ENCODE peak calls at places on chromosomes 12 and 14, in nine cellular contexts. One of them, this sample, is unnamed.

GRCh38 chr14:90661881-90662280 is 154.3 kb downstream of the TTC7B start:
- DNase-seq in ureter: no peak
- DNase-seq in Calu3: no peak
- DNase-seq in HuH-7: no peak
- DNase-seq in nephron progenitor cell: no peak
- DNase-seq in stimulated activated CD4-positive, alpha-beta T cell treated with anti-CD3 and anti-CD28 coated beads, TNF-alpha, amount 100 ng/mL, for 48 hours: no peak
- DNase-seq in HTR-8/SVneo: no peak
- DNase-seq in suprapubic skin: no peak
- DNase-seq in NCI-H2081 treated with DMSO at 0.1 percent for 48 hours: no peak
- DNase-seq in this sample: no peak

GRCh38 chr12:75944097-75944904 is 87.3 kb downstream of the PHLDA1 start:
- DNase-seq in nephron progenitor cell: no peak
- DNase-seq in NCI-H2081 treated with DMSO at 0.1 percent for 48 hours: no peak
- DNase-seq in HuH-7: no peak
- DNase-seq in stimulated activated CD4-positive, alpha-beta T cell treated with anti-CD3 and anti-CD28 coated beads, TNF-alpha, amount 100 ng/mL, for 48 hours: peak
- DNase-seq in suprapubic skin: no peak
- DNase-seq in HTR-8/SVneo: peak
- DNase-seq in Calu3: peak
- DNase-seq in ureter: no peak
- DNase-seq in this sample: no peak

GRCh38 chr12:7108042-7108927 is 729 bp downstream of the C1RL start:
- DNase-seq in HuH-7: peak
- DNase-seq in nephron progenitor cell: peak
- DNase-seq in stimulated activated CD4-positive, alpha-beta T cell treated with anti-CD3 and anti-CD28 coated beads, TNF-alpha, amount 100 ng/mL, for 48 hours: peak
- DNase-seq in ureter: peak
- DNase-seq in suprapubic skin: peak
- DNase-seq in Calu3: peak
- DNase-seq in NCI-H2081 treated with DMSO at 0.1 percent for 48 hours: no peak
- DNase-seq in HTR-8/SVneo: peak
- DNase-seq in this sample: peak

GRCh38 chr14:52063107-52063506 is 5.8 kb downstream of the NID2 start:
- DNase-seq in HuH-7: no peak
- DNase-seq in HTR-8/SVneo: no peak
- DNase-seq in NCI-H2081 treated with DMSO at 0.1 percent for 48 hours: no peak
- DNase-seq in Calu3: no peak
- DNase-seq in ureter: no peak
- DNase-seq in nephron progenitor cell: no peak
- DNase-seq in stimulated activated CD4-positive, alpha-beta T cell treated with anti-CD3 and anti-CD28 coated beads, TNF-alpha, amount 100 ng/mL, for 48 hours: no peak
- DNase-seq in suprapubic skin: no peak
- DNase-seq in this sample: no peak

GRCh38 chr12:88570103-88570502 is 10.2 kb downstream of the KITLG start:
- DNase-seq in ureter: no peak
- DNase-seq in HuH-7: no peak
- DNase-seq in stimulated activated CD4-positive, alpha-beta T cell treated with anti-CD3 and anti-CD28 coated beads, TNF-alpha, amount 100 ng/mL, for 48 hours: no peak
- DNase-seq in suprapubic skin: peak
- DNase-seq in NCI-H2081 treated with DMSO at 0.1 percent for 48 hours: no peak
- DNase-seq in HTR-8/SVneo: no peak
- DNase-seq in nephron progenitor cell: no peak
- DNase-seq in Calu3: no peak
- DNase-seq in this sample: no peak

GRCh38 chr12:29700761-29701481 is 82.8 kb downstream of the TMTC1 start:
- DNase-seq in HuH-7: no peak
- DNase-seq in NCI-H2081 treated with DMSO at 0.1 percent for 48 hours: no peak
- DNase-seq in ureter: no peak
- DNase-seq in stimulated activated CD4-positive, alpha-beta T cell treated with anti-CD3 and anti-CD28 coated beads, TNF-alpha, amount 100 ng/mL, for 48 hours: no peak
- DNase-seq in HTR-8/SVneo: no peak
- DNase-seq in suprapubic skin: no peak
- DNase-seq in nephron progenitor cell: no peak
- DNase-seq in Calu3: no peak
- DNase-seq in this sample: no peak

GRCh38 chr12:117036547-117036946 is 62.7 kb downstream of the TESC start:
- DNase-seq in stimulated activated CD4-positive, alpha-beta T cell treated with anti-CD3 and anti-CD28 coated beads, TNF-alpha, amount 100 ng/mL, for 48 hours: no peak
- DNase-seq in HTR-8/SVneo: no peak
- DNase-seq in ureter: no peak
- DNase-seq in nephron progenitor cell: no peak
- DNase-seq in NCI-H2081 treated with DMSO at 0.1 percent for 48 hours: no peak
- DNase-seq in Calu3: no peak
- DNase-seq in HuH-7: no peak
- DNase-seq in suprapubic skin: peak
- DNase-seq in this sample: peak

GRCh38 chr12:130966443-130967030 is 12.8 kb downstream of the ADGRD1 start:
- DNase-seq in nephron progenitor cell: no peak
- DNase-seq in NCI-H2081 treated with DMSO at 0.1 percent for 48 hours: no peak
- DNase-seq in HuH-7: no peak
- DNase-seq in ureter: peak
- DNase-seq in suprapubic skin: no peak
- DNase-seq in stimulated activated CD4-positive, alpha-beta T cell treated with anti-CD3 and anti-CD28 coated beads, TNF-alpha, amount 100 ng/mL, for 48 hours: no peak
- DNase-seq in HTR-8/SVneo: no peak
- DNase-seq in Calu3: no peak
- DNase-seq in this sample: no peak

GRCh38 chr12:34400986-34401658 is 378.8 kb downstream of the ALG10 start:
- DNase-seq in HuH-7: no peak
- DNase-seq in HTR-8/SVneo: no peak
- DNase-seq in NCI-H2081 treated with DMSO at 0.1 percent for 48 hours: no peak
- DNase-seq in Calu3: no peak
- DNase-seq in stimulated activated CD4-positive, alpha-beta T cell treated with anti-CD3 and anti-CD28 coated beads, TNF-alpha, amount 100 ng/mL, for 48 hours: no peak
- DNase-seq in ureter: peak
- DNase-seq in nephron progenitor cell: no peak
- DNase-seq in suprapubic skin: peak
- DNase-seq in this sample: peak

GRCh38 chr14:92578511-92578910 is 64.9 kb downstream of the RIN3 start:
- DNase-seq in suprapubic skin: no peak
- DNase-seq in NCI-H2081 treated with DMSO at 0.1 percent for 48 hours: no peak
- DNase-seq in ureter: no peak
- DNase-seq in Calu3: no peak
- DNase-seq in HuH-7: no peak
- DNase-seq in HTR-8/SVneo: no peak
- DNase-seq in stimulated activated CD4-positive, alpha-beta T cell treated with anti-CD3 and anti-CD28 coated beads, TNF-alpha, amount 100 ng/mL, for 48 hours: no peak
- DNase-seq in nephron progenitor cell: no peak
- DNase-seq in this sample: no peak

GRCh38 chr14:67532998-67533753 is at the start of gene PLEKHH1:
- DNase-seq in stimulated activated CD4-positive, alpha-beta T cell treated with anti-CD3 and anti-CD28 coated beads, TNF-alpha, amount 100 ng/mL, for 48 hours: peak
- DNase-seq in HuH-7: peak
- DNase-seq in NCI-H2081 treated with DMSO at 0.1 percent for 48 hours: peak
- DNase-seq in suprapubic skin: peak
- DNase-seq in nephron progenitor cell: peak
- DNase-seq in ureter: peak
- DNase-seq in HTR-8/SVneo: peak
- DNase-seq in Calu3: peak
- DNase-seq in this sample: peak

GRCh38 chr12:70895956-70896355 is 24.6 kb downstream of the PTPRR start:
- DNase-seq in NCI-H2081 treated with DMSO at 0.1 percent for 48 hours: no peak
- DNase-seq in stimulated activated CD4-positive, alpha-beta T cell treated with anti-CD3 and anti-CD28 coated beads, TNF-alpha, amount 100 ng/mL, for 48 hours: no peak
- DNase-seq in HuH-7: no peak
- DNase-seq in suprapubic skin: no peak
- DNase-seq in ureter: no peak
- DNase-seq in nephron progenitor cell: no peak
- DNase-seq in Calu3: no peak
- DNase-seq in HTR-8/SVneo: no peak
- DNase-seq in this sample: no peak

GRCh38 chr12:104011265-104011664 is 38.7 kb downstream of the GLT8D2 start:
- DNase-seq in Calu3: peak
- DNase-seq in NCI-H2081 treated with DMSO at 0.1 percent for 48 hours: no peak
- DNase-seq in ureter: no peak
- DNase-seq in stimulated activated CD4-positive, alpha-beta T cell treated with anti-CD3 and anti-CD28 coated beads, TNF-alpha, amount 100 ng/mL, for 48 hours: no peak
- DNase-seq in nephron progenitor cell: no peak
- DNase-seq in HuH-7: no peak
- DNase-seq in suprapubic skin: no peak
- DNase-seq in HTR-8/SVneo: peak
- DNase-seq in this sample: no peak

GRCh38 chr12:21505888-21506287 is 4.3 kb downstream of the GOLT1B start:
- DNase-seq in suprapubic skin: no peak
- DNase-seq in HTR-8/SVneo: no peak
- DNase-seq in stimulated activated CD4-positive, alpha-beta T cell treated with anti-CD3 and anti-CD28 coated beads, TNF-alpha, amount 100 ng/mL, for 48 hours: no peak
- DNase-seq in NCI-H2081 treated with DMSO at 0.1 percent for 48 hours: no peak
- DNase-seq in HuH-7: no peak
- DNase-seq in Calu3: no peak
- DNase-seq in ureter: no peak
- DNase-seq in nephron progenitor cell: no peak
- DNase-seq in this sample: no peak

GRCh38 chr12:111448831-111449790 is 43.4 kb downstream of the SH2B3 start:
- DNase-seq in HTR-8/SVneo: no peak
- DNase-seq in ureter: peak
- DNase-seq in HuH-7: no peak
- DNase-seq in stimulated activated CD4-positive, alpha-beta T cell treated with anti-CD3 and anti-CD28 coated beads, TNF-alpha, amount 100 ng/mL, for 48 hours: no peak
- DNase-seq in suprapubic skin: no peak
- DNase-seq in Calu3: no peak
- DNase-seq in NCI-H2081 treated with DMSO at 0.1 percent for 48 hours: no peak
- DNase-seq in nephron progenitor cell: no peak
- DNase-seq in this sample: peak

GRCh38 chr14:76080009-76080408 is 71.7 kb upstream of the GPATCH2L start:
- DNase-seq in HTR-8/SVneo: no peak
- DNase-seq in ureter: no peak
- DNase-seq in Calu3: no peak
- DNase-seq in NCI-H2081 treated with DMSO at 0.1 percent for 48 hours: no peak
- DNase-seq in HuH-7: no peak
- DNase-seq in stimulated activated CD4-positive, alpha-beta T cell treated with anti-CD3 and anti-CD28 coated beads, TNF-alpha, amount 100 ng/mL, for 48 hours: no peak
- DNase-seq in suprapubic skin: no peak
- DNase-seq in nephron progenitor cell: no peak
- DNase-seq in this sample: no peak

GRCh38 chr12:6872073-6873048 is 742 bp downstream of the SPSB2 start:
- DNase-seq in suprapubic skin: peak
- DNase-seq in NCI-H2081 treated with DMSO at 0.1 percent for 48 hours: no peak
- DNase-seq in HuH-7: peak
- DNase-seq in HTR-8/SVneo: peak
- DNase-seq in stimulated activated CD4-positive, alpha-beta T cell treated with anti-CD3 and anti-CD28 coated beads, TNF-alpha, amount 100 ng/mL, for 48 hours: peak
- DNase-seq in Calu3: peak
- DNase-seq in ureter: peak
- DNase-seq in nephron progenitor cell: peak
- DNase-seq in this sample: peak

GRCh38 chr14:96938946-96939345 is 141.8 kb downstream of the VRK1 start:
- DNase-seq in nephron progenitor cell: peak
- DNase-seq in Calu3: no peak
- DNase-seq in ureter: no peak
- DNase-seq in NCI-H2081 treated with DMSO at 0.1 percent for 48 hours: no peak
- DNase-seq in suprapubic skin: no peak
- DNase-seq in HuH-7: no peak
- DNase-seq in stimulated activated CD4-positive, alpha-beta T cell treated with anti-CD3 and anti-CD28 coated beads, TNF-alpha, amount 100 ng/mL, for 48 hours: no peak
- DNase-seq in HTR-8/SVneo: no peak
- DNase-seq in this sample: peak

GRCh38 chr12:97758102-97758501 is 295.5 kb downstream of the RMST start:
- DNase-seq in ureter: no peak
- DNase-seq in Calu3: no peak
- DNase-seq in suprapubic skin: no peak
- DNase-seq in HuH-7: no peak
- DNase-seq in HTR-8/SVneo: no peak
- DNase-seq in NCI-H2081 treated with DMSO at 0.1 percent for 48 hours: no peak
- DNase-seq in nephron progenitor cell: no peak
- DNase-seq in stimulated activated CD4-positive, alpha-beta T cell treated with anti-CD3 and anti-CD28 coated beads, TNF-alpha, amount 100 ng/mL, for 48 hours: no peak
- DNase-seq in this sample: no peak

GRCh38 chr12:32988982-32989381 is 92.4 kb upstream of the PKP2 start:
- DNase-seq in stimulated activated CD4-positive, alpha-beta T cell treated with anti-CD3 and anti-CD28 coated beads, TNF-alpha, amount 100 ng/mL, for 48 hours: no peak
- DNase-seq in Calu3: no peak
- DNase-seq in suprapubic skin: no peak
- DNase-seq in nephron progenitor cell: no peak
- DNase-seq in NCI-H2081 treated with DMSO at 0.1 percent for 48 hours: no peak
- DNase-seq in ureter: no peak
- DNase-seq in HTR-8/SVneo: no peak
- DNase-seq in HuH-7: no peak
- DNase-seq in this sample: no peak

GRCh38 chr12:110647669-110648068 is 33.7 kb downstream of the TCTN1 start:
- DNase-seq in stimulated activated CD4-positive, alpha-beta T cell treated with anti-CD3 and anti-CD28 coated beads, TNF-alpha, amount 100 ng/mL, for 48 hours: no peak
- DNase-seq in NCI-H2081 treated with DMSO at 0.1 percent for 48 hours: no peak
- DNase-seq in Calu3: no peak
- DNase-seq in suprapubic skin: no peak
- DNase-seq in ureter: no peak
- DNase-seq in HTR-8/SVneo: no peak
- DNase-seq in nephron progenitor cell: no peak
- DNase-seq in HuH-7: no peak
- DNase-seq in this sample: no peak

GRCh38 chr12:25866586-25867378 is 91.7 kb upstream of the RASSF8 start:
- DNase-seq in HuH-7: no peak
- DNase-seq in stimulated activated CD4-positive, alpha-beta T cell treated with anti-CD3 and anti-CD28 coated beads, TNF-alpha, amount 100 ng/mL, for 48 hours: no peak
- DNase-seq in nephron progenitor cell: no peak
- DNase-seq in suprapubic skin: no peak
- DNase-seq in NCI-H2081 treated with DMSO at 0.1 percent for 48 hours: no peak
- DNase-seq in ureter: no peak
- DNase-seq in Calu3: no peak
- DNase-seq in HTR-8/SVneo: peak
- DNase-seq in this sample: no peak

GRCh38 chr14:24995016-24995415 is 54.9 kb downstream of the STXBP6 start:
- DNase-seq in NCI-H2081 treated with DMSO at 0.1 percent for 48 hours: no peak
- DNase-seq in stimulated activated CD4-positive, alpha-beta T cell treated with anti-CD3 and anti-CD28 coated beads, TNF-alpha, amount 100 ng/mL, for 48 hours: no peak
- DNase-seq in Calu3: no peak
- DNase-seq in suprapubic skin: no peak
- DNase-seq in nephron progenitor cell: no peak
- DNase-seq in HTR-8/SVneo: no peak
- DNase-seq in HuH-7: no peak
- DNase-seq in ureter: no peak
- DNase-seq in this sample: no peak

GRCh38 chr12:57147641-57147944 is 174 bp upstream of the LRP1-AS start:
- DNase-seq in HTR-8/SVneo: no peak
- DNase-seq in NCI-H2081 treated with DMSO at 0.1 percent for 48 hours: no peak
- DNase-seq in ureter: no peak
- DNase-seq in suprapubic skin: no peak
- DNase-seq in stimulated activated CD4-positive, alpha-beta T cell treated with anti-CD3 and anti-CD28 coated beads, TNF-alpha, amount 100 ng/mL, for 48 hours: no peak
- DNase-seq in HuH-7: no peak
- DNase-seq in nephron progenitor cell: no peak
- DNase-seq in Calu3: no peak
- DNase-seq in this sample: no peak

GRCh38 chr14:76717508-76717907 is 43.8 kb upstream of the VASH1 start:
- DNase-seq in ureter: no peak
- DNase-seq in HTR-8/SVneo: no peak
- DNase-seq in stimulated activated CD4-positive, alpha-beta T cell treated with anti-CD3 and anti-CD28 coated beads, TNF-alpha, amount 100 ng/mL, for 48 hours: no peak
- DNase-seq in nephron progenitor cell: no peak
- DNase-seq in suprapubic skin: no peak
- DNase-seq in HuH-7: no peak
- DNase-seq in NCI-H2081 treated with DMSO at 0.1 percent for 48 hours: no peak
- DNase-seq in Calu3: no peak
- DNase-seq in this sample: no peak

GRCh38 chr14:55448146-55448614 is 7.8 kb upstream of the TBPL2 start:
- DNase-seq in NCI-H2081 treated with DMSO at 0.1 percent for 48 hours: no peak
- DNase-seq in HuH-7: no peak
- DNase-seq in Calu3: peak
- DNase-seq in nephron progenitor cell: no peak
- DNase-seq in ureter: no peak
- DNase-seq in suprapubic skin: no peak
- DNase-seq in HTR-8/SVneo: peak
- DNase-seq in stimulated activated CD4-positive, alpha-beta T cell treated with anti-CD3 and anti-CD28 coated beads, TNF-alpha, amount 100 ng/mL, for 48 hours: no peak
- DNase-seq in this sample: no peak

GRCh38 chr12:47102845-47103666 is 23.3 kb upstream of the AMIGO2 start:
- DNase-seq in stimulated activated CD4-positive, alpha-beta T cell treated with anti-CD3 and anti-CD28 coated beads, TNF-alpha, amount 100 ng/mL, for 48 hours: no peak
- DNase-seq in nephron progenitor cell: no peak
- DNase-seq in suprapubic skin: no peak
- DNase-seq in NCI-H2081 treated with DMSO at 0.1 percent for 48 hours: no peak
- DNase-seq in HuH-7: no peak
- DNase-seq in ureter: peak
- DNase-seq in HTR-8/SVneo: no peak
- DNase-seq in Calu3: no peak
- DNase-seq in this sample: no peak

GRCh38 chr12:118581396-118581795 is 205.0 kb downstream of the SUDS3 start:
- DNase-seq in nephron progenitor cell: no peak
- DNase-seq in suprapubic skin: no peak
- DNase-seq in NCI-H2081 treated with DMSO at 0.1 percent for 48 hours: no peak
- DNase-seq in HuH-7: no peak
- DNase-seq in Calu3: no peak
- DNase-seq in HTR-8/SVneo: no peak
- DNase-seq in ureter: no peak
- DNase-seq in stimulated activated CD4-positive, alpha-beta T cell treated with anti-CD3 and anti-CD28 coated beads, TNF-alpha, amount 100 ng/mL, for 48 hours: no peak
- DNase-seq in this sample: no peak

GRCh38 chr14:24605435-24606190 is 3.9 kb downstream of the GZMH start:
- DNase-seq in nephron progenitor cell: peak
- DNase-seq in stimulated activated CD4-positive, alpha-beta T cell treated with anti-CD3 and anti-CD28 coated beads, TNF-alpha, amount 100 ng/mL, for 48 hours: peak
- DNase-seq in Calu3: peak
- DNase-seq in HTR-8/SVneo: peak
- DNase-seq in HuH-7: peak
- DNase-seq in suprapubic skin: no peak
- DNase-seq in ureter: peak
- DNase-seq in NCI-H2081 treated with DMSO at 0.1 percent for 48 hours: no peak
- DNase-seq in this sample: peak

GRCh38 chr14:25042362-25043299 is 7.3 kb downstream of the STXBP6 start:
- DNase-seq in HTR-8/SVneo: peak
- DNase-seq in Calu3: no peak
- DNase-seq in ureter: no peak
- DNase-seq in HuH-7: peak
- DNase-seq in NCI-H2081 treated with DMSO at 0.1 percent for 48 hours: no peak
- DNase-seq in suprapubic skin: no peak
- DNase-seq in nephron progenitor cell: no peak
- DNase-seq in stimulated activated CD4-positive, alpha-beta T cell treated with anti-CD3 and anti-CD28 coated beads, TNF-alpha, amount 100 ng/mL, for 48 hours: no peak
- DNase-seq in this sample: no peak

GRCh38 chr14:77186911-77187648 is 5.5 kb downstream of the TMEM63C start:
- DNase-seq in suprapubic skin: no peak
- DNase-seq in Calu3: peak
- DNase-seq in nephron progenitor cell: no peak
- DNase-seq in NCI-H2081 treated with DMSO at 0.1 percent for 48 hours: no peak
- DNase-seq in HTR-8/SVneo: no peak
- DNase-seq in ureter: no peak
- DNase-seq in HuH-7: no peak
- DNase-seq in stimulated activated CD4-positive, alpha-beta T cell treated with anti-CD3 and anti-CD28 coated beads, TNF-alpha, amount 100 ng/mL, for 48 hours: no peak
- DNase-seq in this sample: peak

This sample was measured in cardiac septum.